ENCODE peak calls at places on chromosome 5, in four cellular contexts. One of them, this sample, is unnamed.

GRCh38 chr5:119945696-119946095 is 316.3 kb downstream of the FAM170A start:
- DNase-seq in amniotic stem cell: no peak
- DNase-seq in stimulated activated CD4-positive, alpha-beta T cell treated with anti-CD3 and anti-CD28 coated beads, Interleukin-1b, Interleukin-23, amount 100 ng/mL, for 4 hours: no peak
- DNase-seq in uterus: no peak
- DNase-seq in this sample: no peak

GRCh38 chr5:67156976-67157583 is 39.5 kb downstream of the CD180 start:
- DNase-seq in amniotic stem cell: peak; percentile 8
- DNase-seq in stimulated activated CD4-positive, alpha-beta T cell treated with anti-CD3 and anti-CD28 coated beads, Interleukin-1b, Interleukin-23, amount 100 ng/mL, for 4 hours: peak; percentile 36
- DNase-seq in uterus: peak; percentile 42
- DNase-seq in this sample: no peak

GRCh38 chr5:92801921-92802320 is 779.1 kb downstream of the NR2F1-AS1 start:
- DNase-seq in stimulated activated CD4-positive, alpha-beta T cell treated with anti-CD3 and anti-CD28 coated beads, Interleukin-1b, Interleukin-23, amount 100 ng/mL, for 4 hours: no peak
- DNase-seq in uterus: no peak
- DNase-seq in amniotic stem cell: no peak
- DNase-seq in this sample: no peak

GRCh38 chr5:68272289-68272688 is 56.7 kb downstream of the PIK3R1 start:
- DNase-seq in stimulated activated CD4-positive, alpha-beta T cell treated with anti-CD3 and anti-CD28 coated beads, Interleukin-1b, Interleukin-23, amount 100 ng/mL, for 4 hours: no peak
- DNase-seq in amniotic stem cell: no peak
- DNase-seq in uterus: no peak
- DNase-seq in this sample: no peak

GRCh38 chr5:135251099-135251498 is 147.9 kb downstream of the MACROH2A1 start:
- DNase-seq in amniotic stem cell: no peak
- DNase-seq in uterus: no peak
- DNase-seq in stimulated activated CD4-positive, alpha-beta T cell treated with anti-CD3 and anti-CD28 coated beads, Interleukin-1b, Interleukin-23, amount 100 ng/mL, for 4 hours: no peak
- DNase-seq in this sample: peak; percentile 47

GRCh38 chr5:151896041-151896691 is 28.5 kb downstream of the GLRA1 start:
- DNase-seq in stimulated activated CD4-positive, alpha-beta T cell treated with anti-CD3 and anti-CD28 coated beads, Interleukin-1b, Interleukin-23, amount 100 ng/mL, for 4 hours: no peak
- DNase-seq in uterus: no peak
- DNase-seq in amniotic stem cell: no peak
- DNase-seq in this sample: no peak

GRCh38 chr5:362189-362588 is 40.7 kb downstream of the AHRR start:
- DNase-seq in amniotic stem cell: no peak
- DNase-seq in stimulated activated CD4-positive, alpha-beta T cell treated with anti-CD3 and anti-CD28 coated beads, Interleukin-1b, Interleukin-23, amount 100 ng/mL, for 4 hours: no peak
- DNase-seq in uterus: no peak
- DNase-seq in this sample: peak; percentile 13

GRCh38 chr5:1759378-1759970 is 40.2 kb downstream of the MRPL36 start:
- DNase-seq in uterus: peak; percentile 1
- DNase-seq in amniotic stem cell: no peak
- DNase-seq in stimulated activated CD4-positive, alpha-beta T cell treated with anti-CD3 and anti-CD28 coated beads, Interleukin-1b, Interleukin-23, amount 100 ng/mL, for 4 hours: no peak
- DNase-seq in this sample: no peak

GRCh38 chr5:98905857-98906688 is 22.7 kb downstream of the CHD1 start:
- DNase-seq in stimulated activated CD4-positive, alpha-beta T cell treated with anti-CD3 and anti-CD28 coated beads, Interleukin-1b, Interleukin-23, amount 100 ng/mL, for 4 hours: no peak
- DNase-seq in amniotic stem cell: no peak
- DNase-seq in uterus: no peak
- DNase-seq in this sample: no peak

GRCh38 chr5:103428411-103428871 is 134.1 kb downstream of the NUDT12 start:
- DNase-seq in uterus: no peak
- DNase-seq in stimulated activated CD4-positive, alpha-beta T cell treated with anti-CD3 and anti-CD28 coated beads, Interleukin-1b, Interleukin-23, amount 100 ng/mL, for 4 hours: no peak
- DNase-seq in amniotic stem cell: no peak
- DNase-seq in this sample: no peak

GRCh38 chr5:115258001-115258400 is 4.7 kb downstream of the PGGT1B start:
- DNase-seq in amniotic stem cell: no peak
- DNase-seq in stimulated activated CD4-positive, alpha-beta T cell treated with anti-CD3 and anti-CD28 coated beads, Interleukin-1b, Interleukin-23, amount 100 ng/mL, for 4 hours: no peak
- DNase-seq in uterus: no peak
- DNase-seq in this sample: no peak

GRCh38 chr5:463952-464351 is 21.0 kb downstream of the EXOC3 start:
- DNase-seq in amniotic stem cell: no peak
- DNase-seq in stimulated activated CD4-positive, alpha-beta T cell treated with anti-CD3 and anti-CD28 coated beads, Interleukin-1b, Interleukin-23, amount 100 ng/mL, for 4 hours: peak; percentile 87
- DNase-seq in uterus: no peak
- DNase-seq in this sample: no peak

GRCh38 chr5:154784856-154785255 is 29.7 kb downstream of the LARP1 start:
- DNase-seq in stimulated activated CD4-positive, alpha-beta T cell treated with anti-CD3 and anti-CD28 coated beads, Interleukin-1b, Interleukin-23, amount 100 ng/mL, for 4 hours: no peak
- DNase-seq in uterus: no peak
- DNase-seq in amniotic stem cell: no peak
- DNase-seq in this sample: no peak

GRCh38 chr5:14200312-14200990 is 57.3 kb downstream of the TRIO start:
- DNase-seq in stimulated activated CD4-positive, alpha-beta T cell treated with anti-CD3 and anti-CD28 coated beads, Interleukin-1b, Interleukin-23, amount 100 ng/mL, for 4 hours: no peak
- DNase-seq in uterus: no peak
- DNase-seq in amniotic stem cell: no peak
- DNase-seq in this sample: no peak

GRCh38 chr5:172003750-172004149 is 2.7 kb downstream of the FBXW11 start:
- DNase-seq in amniotic stem cell: no peak
- DNase-seq in uterus: no peak
- DNase-seq in stimulated activated CD4-positive, alpha-beta T cell treated with anti-CD3 and anti-CD28 coated beads, Interleukin-1b, Interleukin-23, amount 100 ng/mL, for 4 hours: no peak
- DNase-seq in this sample: no peak

GRCh38 chr5:37554938-37555337 is 175.8 kb downstream of the WDR70 start:
- DNase-seq in uterus: no peak
- DNase-seq in amniotic stem cell: no peak
- DNase-seq in stimulated activated CD4-positive, alpha-beta T cell treated with anti-CD3 and anti-CD28 coated beads, Interleukin-1b, Interleukin-23, amount 100 ng/mL, for 4 hours: no peak
- DNase-seq in this sample: no peak

GRCh38 chr5:20972419-20972925 is 984.5 kb upstream of the CDH18 start:
- DNase-seq in uterus: no peak
- DNase-seq in amniotic stem cell: peak; percentile 10
- DNase-seq in stimulated activated CD4-positive, alpha-beta T cell treated with anti-CD3 and anti-CD28 coated beads, Interleukin-1b, Interleukin-23, amount 100 ng/mL, for 4 hours: no peak
- DNase-seq in this sample: no peak

GRCh38 chr5:76402880-76403712 is at the start of gene IQGAP2:
- DNase-seq in uterus: peak; percentile 27
- DNase-seq in amniotic stem cell: no peak
- DNase-seq in stimulated activated CD4-positive, alpha-beta T cell treated with anti-CD3 and anti-CD28 coated beads, Interleukin-1b, Interleukin-23, amount 100 ng/mL, for 4 hours: peak; percentile 68
- DNase-seq in this sample: no peak

GRCh38 chr5:82821978-82822927 is 254.9 kb downstream of the TMEM167A start:
- DNase-seq in amniotic stem cell: no peak
- DNase-seq in stimulated activated CD4-positive, alpha-beta T cell treated with anti-CD3 and anti-CD28 coated beads, Interleukin-1b, Interleukin-23, amount 100 ng/mL, for 4 hours: no peak
- DNase-seq in uterus: no peak
- DNase-seq in this sample: no peak

GRCh38 chr5:168637281-168637680 is 58.1 kb upstream of the PANK3 start:
- DNase-seq in amniotic stem cell: no peak
- DNase-seq in stimulated activated CD4-positive, alpha-beta T cell treated with anti-CD3 and anti-CD28 coated beads, Interleukin-1b, Interleukin-23, amount 100 ng/mL, for 4 hours: no peak
- DNase-seq in uterus: no peak
- DNase-seq in this sample: no peak

GRCh38 chr5:141714542-141715303 is 32.7 kb upstream of the ARAP3 start:
- DNase-seq in uterus: no peak
- DNase-seq in stimulated activated CD4-positive, alpha-beta T cell treated with anti-CD3 and anti-CD28 coated beads, Interleukin-1b, Interleukin-23, amount 100 ng/mL, for 4 hours: no peak
- DNase-seq in amniotic stem cell: no peak
- DNase-seq in this sample: no peak

GRCh38 chr5:17012289-17012688 is 76.2 kb upstream of the MYO10 start:
- DNase-seq in uterus: no peak
- DNase-seq in stimulated activated CD4-positive, alpha-beta T cell treated with anti-CD3 and anti-CD28 coated beads, Interleukin-1b, Interleukin-23, amount 100 ng/mL, for 4 hours: no peak
- DNase-seq in amniotic stem cell: no peak
- DNase-seq in this sample: no peak

GRCh38 chr5:147406636-147407035 is 103.2 kb downstream of the DPYSL3 start:
- DNase-seq in stimulated activated CD4-positive, alpha-beta T cell treated with anti-CD3 and anti-CD28 coated beads, Interleukin-1b, Interleukin-23, amount 100 ng/mL, for 4 hours: no peak
- DNase-seq in amniotic stem cell: no peak
- DNase-seq in uterus: no peak
- DNase-seq in this sample: no peak

GRCh38 chr5:53355316-53355715 is 125.1 kb upstream of the FST start:
- DNase-seq in amniotic stem cell: no peak
- DNase-seq in stimulated activated CD4-positive, alpha-beta T cell treated with anti-CD3 and anti-CD28 coated beads, Interleukin-1b, Interleukin-23, amount 100 ng/mL, for 4 hours: no peak
- DNase-seq in uterus: no peak
- DNase-seq in this sample: no peak

GRCh38 chr5:124755565-124755964 is 9.1 kb upstream of the ZNF608 start:
- DNase-seq in amniotic stem cell: no peak
- DNase-seq in uterus: no peak
- DNase-seq in stimulated activated CD4-positive, alpha-beta T cell treated with anti-CD3 and anti-CD28 coated beads, Interleukin-1b, Interleukin-23, amount 100 ng/mL, for 4 hours: no peak
- DNase-seq in this sample: no peak

GRCh38 chr5:156581725-156582124 is 254.8 kb downstream of the SGCD start:
- DNase-seq in uterus: no peak
- DNase-seq in stimulated activated CD4-positive, alpha-beta T cell treated with anti-CD3 and anti-CD28 coated beads, Interleukin-1b, Interleukin-23, amount 100 ng/mL, for 4 hours: no peak
- DNase-seq in amniotic stem cell: no peak
- DNase-seq in this sample: no peak

This sample was measured in right atrium auricular region.